ENCODE peak calls at places on chromosome 18, in seven cellular contexts. C, Q, E, V, M, U and D are unnamed samples.

GRCh38 chr18:49980869-49981268 is 167.5 kb upstream of the ACAA2 start:
- DNase-seq in Q (no peak), U (no peak), E (peak), V (peak), M (no peak), C (no peak), D (no peak)

GRCh38 chr18:25446972-25447371 is 95.0 kb upstream of the ZNF521 start:
- DNase-seq in E (no peak), C (no peak), V (no peak), Q (peak), M (no peak), U (no peak), D (no peak)

GRCh38 chr18:43192408-43192807 is 76.9 kb upstream of the RIT2 start:
- DNase-seq in M (no peak), U (no peak), Q (peak), V (peak), E (no peak), C (no peak), D (no peak)

GRCh38 chr18:9095297-9096012 is 7.0 kb upstream of the NDUFV2 start:
- DNase-seq in V (peak), U (peak), Q (peak), M (no peak), C (no peak), E (no peak), D (no peak)

GRCh38 chr18:33837191-33837590 is 259.2 kb downstream of the ASXL3 start:
- DNase-seq in Q (no peak), U (no peak), V (no peak), M (no peak), E (no peak), C (no peak), D (no peak)

GRCh38 chr18:13775058-13775457 is 48.6 kb downstream of the RNMT start:
- DNase-seq in C (no peak), U (no peak), E (no peak), M (no peak), Q (no peak), V (no peak), D (no peak)

GRCh38 chr18:51391731-51392130 is 194.2 kb upstream of the MEX3C start:
- DNase-seq in U (no peak), Q (no peak), M (no peak), C (peak), E (peak), V (no peak), D (no peak)

GRCh38 chr18:3610818-3611217 is 160.8 kb downstream of the TGIF1 start:
- DNase-seq in E (no peak), V (no peak), M (no peak), U (peak), Q (no peak), C (no peak), D (no peak)

GRCh38 chr18:48621240-48621639 is 82.4 kb downstream of the CTIF start:
- DNase-seq in M (no peak), C (no peak), E (no peak), V (peak), U (no peak), Q (no peak), D (no peak)